ENCODE peak calls at places on chromosome 4, in ten cellular contexts. L is CD4-positive, alpha-beta T cell; E is H9; D is CD8-positive, alpha-beta memory T cell; M is heart right ventricle; N is PC-3; B is mammary epithelial cell; T is kidney; F is lower lobe of right lung; C is tibial nerve. R is an unnamed sample.

GRCh38 chr4:164320847-164321246 is 433.1 kb upstream of the SMIM31 start:
- DNase-seq in L (no peak), E (no peak), D (no peak), M (no peak), N (no peak), B (no peak), T (no peak), F (no peak), C (no peak), R (no peak)

GRCh38 chr4:46386570-46386969 is 3.4 kb downstream of the GABRA2 start:
- DNase-seq in L (no peak), E (peak), D (no peak), M (no peak), N (peak), B (no peak), T (no peak), F (no peak), C (no peak), R (no peak)

GRCh38 chr4:114076865-114077264 is 97.4 kb upstream of the ARSJ start:
- DNase-seq in L (no peak), E (no peak), D (no peak), M (no peak), N (peak), B (peak), T (no peak), F (no peak), C (no peak), R (no peak)

GRCh38 chr4:10179957-10180602 is 63.5 kb upstream of the WDR1 start:
- DNase-seq in L (no peak), E (no peak), D (no peak), M (no peak), N (no peak), B (no peak), T (no peak), F (no peak), C (no peak), R (no peak)

GRCh38 chr4:183200453-183200852 is 101.4 kb downstream of the WWC2 start:
- DNase-seq in L (no peak), E (no peak), D (no peak), M (peak), N (peak), B (peak), T (peak), F (peak), C (no peak), R (no peak)

GRCh38 chr4:73066928-73067327 is 2.6 kb downstream of the COX18 start:
- DNase-seq in L (no peak), E (no peak), D (peak), M (no peak), N (no peak), B (no peak), T (no peak), F (no peak), C (no peak), R (no peak)

GRCh38 chr4:37758226-37758625 is 68.3 kb upstream of the PGM2 start:
- DNase-seq in L (no peak), E (no peak), D (no peak), M (peak), N (no peak), B (peak), T (no peak), F (no peak), C (peak), R (no peak)

GRCh38 chr4:128159967-128160366 is 98.9 kb downstream of the LARP1B start:
- DNase-seq in L (no peak), E (no peak), D (no peak), M (no peak), N (peak), B (peak), T (no peak), F (no peak), C (no peak), R (no peak)

GRCh38 chr4:102120846-102121245 is 224.4 kb downstream of the SLC39A8 start:
- DNase-seq in L (no peak), E (no peak), D (no peak), M (no peak), N (no peak), B (no peak), T (no peak), F (no peak), C (no peak), R (no peak)

GRCh38 chr4:75912968-75913367 is 10.7 kb upstream of the PPEF2 start:
- DNase-seq in L (no peak), E (no peak), D (no peak), M (no peak), N (no peak), B (no peak), T (no peak), F (no peak), C (no peak), R (no peak)

GRCh38 chr4:75907956-75908355 is 5.7 kb upstream of the PPEF2 start:
- DNase-seq in L (no peak), E (no peak), D (no peak), M (no peak), N (no peak), B (no peak), T (no peak), F (no peak), C (no peak), R (no peak)

GRCh38 chr4:75904086-75904485 is 1.8 kb upstream of the PPEF2 start:
- DNase-seq in L (no peak), E (no peak), D (no peak), M (no peak), N (no peak), B (no peak), T (no peak), F (no peak), C (no peak), R (no peak)

GRCh38 chr4:75909331-75909844 is 7.1 kb upstream of the PPEF2 start:
- DNase-seq in L (no peak), E (no peak), D (no peak), M (no peak), N (no peak), B (no peak), T (no peak), F (no peak), C (no peak), R (no peak)

DNA sequence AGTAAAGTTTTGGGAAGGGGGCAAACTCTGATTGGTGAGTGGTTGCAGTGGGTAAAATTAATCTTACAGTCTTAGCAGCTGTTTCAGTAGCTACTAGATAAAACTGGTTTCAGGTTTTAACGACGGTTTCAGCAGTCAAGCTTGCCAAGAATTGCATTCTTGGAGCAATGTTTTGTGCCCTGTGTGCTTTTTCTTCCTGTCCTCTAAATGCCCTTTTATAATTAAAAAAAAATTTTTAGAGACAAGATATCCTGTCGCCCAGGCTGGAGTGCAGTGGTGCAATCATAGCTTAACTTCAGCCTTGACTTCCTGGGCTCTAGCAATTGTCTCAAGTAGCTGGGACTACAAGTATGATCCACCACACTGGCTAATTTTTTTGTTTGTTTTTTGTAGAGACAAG is 6.3 kb upstream of the PPEF2 start:
- DNase-seq in L (no peak), E (no peak), D (no peak), M (no peak), N (no peak), B (no peak), T (no peak), F (no peak), C (no peak), R (no peak)
- H3K27ac ChIP-seq in L (no peak), E (no peak), D (no peak), M (no peak), N (no peak), B (no peak), T (peak), F (no peak), C (no peak), R (no peak)

GRCh38 chr4:158812543-158812942 is 43.7 kb downstream of the FNIP2 start:
- DNase-seq in L (no peak), E (no peak), D (no peak), M (no peak), N (no peak), B (no peak), T (no peak), F (no peak), C (no peak), R (no peak)

GRCh38 chr4:158814636-158815035 is 45.8 kb downstream of the FNIP2 start:
- DNase-seq in L (no peak), E (no peak), D (no peak), M (no peak), N (no peak), B (peak), T (no peak), F (no peak), C (no peak), R (no peak)

GRCh38 chr4:158812133-158812532 is 43.3 kb downstream of the FNIP2 start:
- DNase-seq in L (no peak), E (no peak), D (no peak), M (no peak), N (no peak), B (no peak), T (no peak), F (no peak), C (no peak), R (no peak)

GRCh38 chr4:158813113-158813512 is 44.3 kb downstream of the FNIP2 start:
- DNase-seq in L (no peak), E (no peak), D (no peak), M (no peak), N (no peak), B (no peak), T (no peak), F (no peak), C (no peak), R (no peak)

DNA sequence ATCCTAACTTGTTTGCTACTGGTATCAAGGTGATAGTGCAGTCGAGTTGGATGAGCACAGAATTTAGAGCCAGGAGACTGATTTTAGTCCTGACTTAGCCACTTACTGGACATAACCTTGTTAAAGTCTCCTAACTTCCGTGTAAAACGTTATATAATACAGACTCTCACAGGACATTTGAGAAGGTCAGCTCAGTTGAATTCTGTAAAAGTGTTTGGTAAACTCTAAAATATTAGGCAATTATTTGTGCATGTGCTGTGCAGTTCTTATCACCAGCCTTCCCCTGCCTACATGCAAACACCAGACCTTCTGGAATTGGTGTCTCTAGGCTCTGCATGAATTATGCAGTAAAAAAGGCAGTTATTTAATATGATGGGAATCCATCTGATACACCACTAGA is 45.4 kb downstream of the FNIP2 start:
- DNase-seq in L (no peak), E (no peak), D (no peak), M (no peak), N (no peak), B (no peak), T (no peak), F (no peak), C (no peak), R (no peak)
- H3K27ac ChIP-seq in L (no peak), E (no peak), D (no peak), M (peak), N (no peak), B (no peak), T (peak), F (peak), C (no peak), R (no peak)

GRCh38 chr4:7403001-7403400 is 31.7 kb downstream of the PSAPL1 start:
- DNase-seq in L (no peak), E (no peak), D (no peak), M (peak), N (peak), B (peak), T (peak), F (no peak), C (no peak), R (no peak)
- H3K27ac ChIP-seq in L (no peak), E (no peak), D (no peak), M (no peak), N (no peak), B (peak), T (no peak), F (no peak), C (no peak), R (no peak)

DNA sequence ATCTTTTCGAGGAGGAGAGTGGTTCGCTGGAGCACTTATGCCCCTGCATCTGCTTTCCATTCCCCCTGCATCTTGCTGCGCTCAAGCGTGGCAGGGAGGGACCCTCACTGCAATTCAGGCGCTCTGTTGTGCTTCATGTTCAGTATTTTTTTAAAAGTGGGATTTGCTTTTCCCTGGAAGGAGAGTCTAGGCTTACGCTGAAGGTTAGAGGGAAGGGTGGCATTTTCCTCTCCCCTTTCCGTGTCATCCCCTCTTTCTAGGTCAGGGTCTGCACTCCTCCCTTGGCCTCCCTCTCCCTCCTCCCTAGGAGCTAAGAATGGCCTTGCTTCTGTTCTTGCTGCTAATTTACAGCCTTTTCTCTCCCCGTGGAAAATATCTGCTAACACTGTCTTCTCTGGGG is 202.1 kb upstream of the LEF1 start:
- DNase-seq in L (no peak), E (no peak), D (no peak), M (no peak), N (no peak), B (no peak), T (no peak), F (no peak), C (no peak), R (no peak)
- H3K27ac ChIP-seq in L (no peak), E (no peak), D (no peak), M (no peak), N (no peak), B (no peak), T (no peak), F (no peak), C (no peak), R (no peak)

GRCh38 chr4:173001571-173001970 is 167.0 kb upstream of the GALNT7 start:
- DNase-seq in L (no peak), E (no peak), D (no peak), M (no peak), N (peak), B (peak), T (no peak), F (no peak), C (no peak), R (no peak)

GRCh38 chr4:172996571-172997216 is 171.9 kb upstream of the GALNT7 start:
- DNase-seq in L (no peak), E (no peak), D (no peak), M (no peak), N (peak), B (peak), T (no peak), F (no peak), C (no peak), R (no peak)

GRCh38 chr4:172997217-172997609 is 171.4 kb upstream of the GALNT7 start:
- DNase-seq in L (no peak), E (no peak), D (no peak), M (no peak), N (no peak), B (no peak), T (no peak), F (no peak), C (no peak), R (no peak)

GRCh38 chr4:172997851-172998250 is 170.8 kb upstream of the GALNT7 start:
- DNase-seq in L (no peak), E (no peak), D (no peak), M (no peak), N (no peak), B (peak), T (no peak), F (no peak), C (no peak), R (no peak)

DNA sequence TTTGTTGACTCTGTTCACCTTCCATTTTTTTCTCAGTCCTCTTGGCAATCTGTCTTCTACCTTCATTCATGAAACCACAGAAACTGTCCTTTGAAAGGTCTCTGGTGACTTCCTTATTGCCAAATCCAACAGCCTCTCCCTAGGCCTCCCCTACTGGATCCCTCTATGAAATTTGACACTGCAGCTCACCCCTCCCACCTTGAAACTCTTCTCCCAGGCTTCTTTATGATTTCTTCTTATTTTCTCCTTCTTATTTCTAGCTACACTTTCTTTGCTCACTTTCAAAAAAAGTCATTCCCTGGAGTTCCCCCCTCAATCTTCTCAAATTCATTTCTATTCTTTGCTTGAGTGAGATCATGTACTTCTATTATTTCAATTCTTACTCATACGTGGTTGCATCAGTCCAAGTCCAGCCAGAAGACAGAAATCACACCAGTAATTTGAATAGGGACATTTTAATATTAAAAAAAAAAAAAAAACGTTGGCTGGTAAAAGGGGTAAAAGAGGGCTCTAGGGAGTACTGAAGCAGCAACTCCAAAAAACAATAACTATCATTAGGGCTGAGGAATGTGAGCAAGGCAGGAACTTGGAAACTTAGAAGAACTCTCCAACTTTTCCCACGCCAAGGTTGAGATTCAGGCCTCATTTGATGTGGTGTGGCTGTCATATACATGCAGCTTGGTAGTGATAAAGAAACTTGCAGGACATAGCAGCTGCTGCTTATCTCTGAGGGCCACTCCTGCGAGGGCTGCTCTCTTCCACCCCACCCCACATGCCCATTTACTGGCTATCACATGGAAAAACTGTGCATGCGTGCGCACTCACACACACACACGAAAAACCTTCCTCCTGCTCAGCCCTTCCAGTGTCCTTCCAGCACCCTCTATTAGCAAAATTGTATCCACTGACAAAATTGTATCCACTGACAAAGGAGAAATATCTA is 169.8 kb upstream of the GALNT7 start:
- DNase-seq in L (no peak), E (no peak), D (no peak), M (no peak), N (peak), B (peak), T (no peak), F (no peak), C (no peak), R (no peak)
- H3K27ac ChIP-seq in L (no peak), E (no peak), D (peak), M (no peak), N (peak), B (peak), T (no peak), F (no peak), C (no peak), R (no peak)

DNA sequence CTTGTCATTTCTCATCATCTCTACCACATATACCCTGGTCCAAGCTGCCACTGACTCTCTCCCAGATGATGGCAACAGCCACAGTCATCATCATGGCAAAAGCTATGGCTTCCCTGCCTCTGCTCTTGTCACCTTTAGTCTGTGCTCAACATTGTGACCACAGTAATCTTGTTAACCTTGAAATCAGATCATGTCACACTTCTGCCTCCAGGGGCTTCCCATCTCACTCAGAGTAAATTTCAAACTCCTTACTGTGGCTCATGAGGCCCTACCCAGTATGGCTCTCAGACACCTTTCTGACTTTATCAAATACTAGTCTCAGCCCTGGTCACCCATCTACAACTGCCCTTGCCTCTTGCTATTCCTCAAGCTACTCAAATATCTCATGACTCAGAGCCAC is 41.2 kb upstream of the STIM2 start:
- DNase-seq in L (no peak), E (no peak), D (no peak), M (no peak), N (no peak), B (no peak), T (no peak), F (no peak), C (no peak), R (no peak)
- H3K27ac ChIP-seq in L (no peak), E (no peak), D (no peak), M (no peak), N (no peak), B (no peak), T (no peak), F (no peak), C (no peak), R (no peak)